ENCODE peak calls at places on chromosomes 13 and 19, in seven cellular contexts. M is activated CD4-positive, CD25-positive, alpha-beta regulatory T cell; G is heart right ventricle; D is stimulated activated CD4-positive, alpha-beta T cell treated with anti-CD3 and anti-CD28 coated beads, Interleukin-4, amount 100 ng/mL, for 48 hours; T is foreskin fibroblast; S is tibial nerve; E is naive thymus-derived CD8-positive, alpha-beta T cell. I is an unnamed sample.

GRCh38 chr13:27826379-27827353 is 34.4 kb downstream of the GSX1 start:
- DNase-seq in E (peak), G (peak), S (peak), T (peak), M (peak), D (peak), I (no peak)

GRCh38 chr13:51861728-51862300 is at the start of gene CCDC70:
- DNase-seq in G (no peak), T (no peak), S (no peak), M (no peak), E (no peak), D (no peak), I (no peak)

GRCh38 chr13:112062619-112063308 is 4.2 kb upstream of the SOX1 start:
- DNase-seq in E (no peak), G (no peak), S (no peak), D (no peak), M (no peak), T (no peak), I (no peak)

GRCh38 chr13:110028838-110029621 is 242.6 kb upstream of the IRS2 start:
- DNase-seq in S (no peak), M (no peak), D (no peak), E (no peak), T (no peak), G (no peak), I (no peak)

GRCh38 chr19:28715157-28715556 is 497.8 kb downstream of the UQCRFS1 start:
- DNase-seq in E (no peak), G (no peak), T (no peak), S (no peak), D (no peak), M (no peak), I (no peak)

GRCh38 chr19:55690109-55690768 is 15.2 kb downstream of the EPN1 start:
- DNase-seq in G (no peak), E (no peak), D (no peak), S (no peak), T (no peak), M (no peak), I (no peak)

GRCh38 chr19:10553087-10553667 is 9.5 kb downstream of the ATG4D start:
- DNase-seq in E (peak), T (no peak), S (no peak), M (no peak), G (no peak), D (no peak), I (no peak)

GRCh38 chr13:97724450-97724849 is 229.0 kb upstream of the IPO5 start:
- DNase-seq in G (no peak), S (no peak), D (no peak), E (no peak), M (no peak), T (no peak), I (no peak)

GRCh38 chr19:32676895-32677359 is 1.3 kb downstream of the RGS9BP start:
- DNase-seq in T (no peak), G (no peak), E (no peak), S (no peak), D (no peak), M (no peak), I (no peak)

GRCh38 chr19:28305513-28305912 is 907.4 kb downstream of the UQCRFS1 start:
- DNase-seq in E (no peak), S (no peak), D (no peak), M (no peak), G (no peak), T (no peak), I (no peak)

GRCh38 chr13:32940601-32941000 is 75.6 kb upstream of the KL start:
- DNase-seq in G (peak), D (no peak), E (no peak), S (no peak), M (no peak), T (peak), I (no peak)

GRCh38 chr13:54361460-54361859 is 1332.8 kb downstream of the OLFM4 start:
- DNase-seq in S (no peak), D (no peak), G (no peak), M (no peak), T (no peak), E (no peak), I (no peak)

GRCh38 chr19:17424743-17425365 is 5.0 kb downstream of the MVB12A start:
- DNase-seq in S (no peak), T (no peak), M (no peak), G (no peak), E (no peak), D (no peak), I (no peak)

GRCh38 chr13:41054919-41055619 is 6.2 kb upstream of the WBP4 start:
- DNase-seq in E (no peak), S (no peak), G (no peak), D (no peak), T (no peak), M (no peak), I (no peak)

GRCh38 chr19:6579450-6580178 is 11.3 kb downstream of the CD70 start:
- DNase-seq in G (no peak), T (no peak), E (no peak), D (no peak), M (no peak), S (no peak), I (no peak)